ENCODE peak calls at places on chromosomes 12 and 14, in seven cellular contexts. Z is brain microvascular endothelial cell; K is fibroblast of lung; W is left ventricle myocardium inferior; V is H54; Y is foreskin fibroblast; A is activated CD8-positive, alpha-beta memory T cell treated with anti-CD3 and anti-CD28 coated beads for 4 hours. C is an unnamed sample.

GRCh38 chr12:105083551-105084105 is 630 bp downstream of the ALDH1L2 start:
- DNase-seq in K (peak), V (peak), W (peak), Y (peak), Z (peak), A (no peak), C (no peak)

GRCh38 chr12:103905730-103906349 is 24.4 kb upstream of the HSP90B1 start:
- DNase-seq in Z (no peak), Y (no peak), A (no peak), K (no peak), W (no peak), V (no peak), C (no peak)

GRCh38 chr12:31388713-31389112 is 62.8 kb upstream of the SINHCAF start:
- DNase-seq in A (no peak), K (no peak), W (no peak), V (no peak), Z (no peak), Y (no peak), C (no peak)

GRCh38 chr12:132327351-132328171 is 1.8 kb downstream of the GALNT9 start:
- DNase-seq in Y (peak), W (no peak), V (peak), K (peak), A (peak), Z (peak), C (no peak)

GRCh38 chr12:19120795-19121194 is 8.7 kb upstream of the PLEKHA5 start:
- DNase-seq in K (no peak), W (no peak), Y (peak), V (no peak), Z (no peak), A (no peak), C (no peak)

GRCh38 chr12:98591209-98591608 is 2.3 kb upstream of the SLC25A3 start:
- DNase-seq in Y (peak), V (no peak), A (no peak), Z (peak), K (peak), W (no peak), C (no peak)

GRCh38 chr14:101075801-101076413 is 172.4 kb upstream of the RTL1 start:
- DNase-seq in A (no peak), V (no peak), W (no peak), Z (no peak), Y (no peak), K (no peak), C (no peak)

GRCh38 chr14:72608391-72609204 is 285.3 kb downstream of the DPF3 start:
- DNase-seq in V (peak), K (peak), A (no peak), Z (peak), W (no peak), Y (peak), C (no peak)

GRCh38 chr14:98174031-98174430 is 1098.0 kb downstream of the BCL11B start:
- DNase-seq in V (no peak), A (no peak), K (no peak), W (no peak), Z (no peak), Y (no peak), C (no peak)

GRCh38 chr12:63064080-63064479 is 86.9 kb downstream of the AVPR1A start:
- DNase-seq in W (no peak), Y (peak), V (no peak), Z (peak), K (peak), A (no peak), C (no peak)

GRCh38 chr12:50933459-50934124 is 18.8 kb upstream of the HIGD1C start:
- DNase-seq in W (no peak), Y (peak), K (peak), V (no peak), Z (no peak), A (no peak), C (no peak)

GRCh38 chr14:66443158-66443695 is 42.9 kb upstream of the CCDC196 start:
- DNase-seq in A (no peak), Y (peak), V (no peak), Z (no peak), K (no peak), W (no peak), C (no peak)

GRCh38 chr12:108403952-108404351 is 64.8 kb upstream of the CMKLR1 start:
- DNase-seq in K (no peak), A (no peak), V (no peak), Y (no peak), W (no peak), Z (no peak), C (no peak)

GRCh38 chr14:54591461-54592245 is 24.7 kb downstream of the SAMD4A start:
- DNase-seq in A (no peak), Z (no peak), K (no peak), V (no peak), Y (peak), W (no peak), C (no peak)

GRCh38 chr14:24436355-24437019 is 6.1 kb downstream of the SDR39U1 start:
- DNase-seq in Z (peak), V (peak), W (no peak), A (no peak), K (peak), Y (peak), C (no peak)

GRCh38 chr12:76264617-76265016 is 83.6 kb downstream of the BBS10 start:
- DNase-seq in K (peak), W (no peak), Y (peak), V (no peak), Z (no peak), A (no peak), C (no peak)

C was measured in cardiac septum.